ENCODE peak calls at places on chromosomes 11 and 22, in four cellular contexts. L, V, S and I are unnamed samples. For H3K4me1, the result is how much of the 10 kb centered on the place peaks cover.

GRCh38 chr11:94519478-94520084 is 7.3 kb downstream of the C11orf97 start:
- DNase-seq in L (peak), V (peak), S (peak), I (no peak)

GRCh38 chr11:61967924-61968757 is 707 bp upstream of the FTH1 start:
- DNase-seq in L (no peak), V (no peak), S (peak), I (peak)

GRCh38 chr11:120811199-120811598 is 212.7 kb upstream of the TBCEL start:
- DNase-seq in L (no peak), V (no peak), S (no peak), I (no peak)

GRCh38 chr11:119120639-119121007 is 757 bp upstream of the HINFP start:
- DNase-seq in L (no peak), V (peak), S (peak), I (no peak)

GRCh38 chr11:2887526-2888195 is 2.1 kb upstream of the CDKN1C start:
- DNase-seq in L (no peak), V (no peak), S (no peak), I (no peak)

GRCh38 chr11:71236836-71237475 is 15.4 kb downstream of the SHANK2 start:
- DNase-seq in L (no peak), V (no peak), S (no peak), I (no peak)

GRCh38 chr11:134554861-134555260 is 142.8 kb upstream of the B3GAT1 start:
- DNase-seq in L (no peak), V (no peak), S (no peak), I (no peak)

GRCh38 chr22:39623603-39624500 is 53.3 kb downstream of the CACNA1I start:
- DNase-seq in L (no peak), V (no peak), S (no peak), I (no peak)

GRCh38 chr11:44949160-44950035 is 1.3 kb downstream of the TP53I11 start:
- DNase-seq in L (no peak), V (peak), S (peak), I (no peak)

GRCh38 chr11:115148691-115149090 is 355.5 kb downstream of the CADM1 start:
- DNase-seq in L (no peak), V (no peak), S (no peak), I (no peak)

GRCh38 chr11:115147243-115147807 is 356.9 kb downstream of the CADM1 start:
- DNase-seq in L (no peak), V (no peak), S (no peak), I (no peak)

GRCh38 chr11:115145316-115145715 is 358.9 kb downstream of the CADM1 start:
- DNase-seq in L (no peak), V (no peak), S (no peak), I (no peak)

GRCh38 chr11:115146425-115146824 is 357.8 kb downstream of the CADM1 start:
- DNase-seq in L (no peak), V (no peak), S (no peak), I (no peak)

DNA sequence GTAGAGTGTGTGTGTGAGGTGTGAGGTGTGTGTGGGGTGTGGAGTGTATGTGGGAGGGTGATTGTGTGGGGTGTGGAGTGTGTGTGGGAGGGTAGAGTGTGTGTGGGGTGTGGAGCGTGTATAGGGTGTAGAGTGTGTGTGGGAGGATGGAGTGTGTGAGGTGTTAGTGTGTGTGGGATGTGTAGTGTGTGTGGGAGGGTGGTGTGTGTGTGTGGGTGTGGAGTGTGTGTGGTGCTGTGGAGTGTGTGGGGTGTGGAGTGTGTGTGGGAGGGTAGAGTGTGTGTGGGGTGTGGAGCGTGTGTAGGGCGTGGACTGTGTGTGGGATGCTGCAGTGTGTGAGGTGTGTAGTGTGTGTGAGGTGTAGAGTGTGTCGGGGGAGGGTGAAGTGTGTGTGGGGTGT is 356.1 kb downstream of the CADM1 start:
- DNase-seq in L (no peak), V (no peak), S (no peak), I (no peak)
- H3K27ac ChIP-seq in L (no peak), V (no peak), S (no peak), I (no peak)

DNA sequence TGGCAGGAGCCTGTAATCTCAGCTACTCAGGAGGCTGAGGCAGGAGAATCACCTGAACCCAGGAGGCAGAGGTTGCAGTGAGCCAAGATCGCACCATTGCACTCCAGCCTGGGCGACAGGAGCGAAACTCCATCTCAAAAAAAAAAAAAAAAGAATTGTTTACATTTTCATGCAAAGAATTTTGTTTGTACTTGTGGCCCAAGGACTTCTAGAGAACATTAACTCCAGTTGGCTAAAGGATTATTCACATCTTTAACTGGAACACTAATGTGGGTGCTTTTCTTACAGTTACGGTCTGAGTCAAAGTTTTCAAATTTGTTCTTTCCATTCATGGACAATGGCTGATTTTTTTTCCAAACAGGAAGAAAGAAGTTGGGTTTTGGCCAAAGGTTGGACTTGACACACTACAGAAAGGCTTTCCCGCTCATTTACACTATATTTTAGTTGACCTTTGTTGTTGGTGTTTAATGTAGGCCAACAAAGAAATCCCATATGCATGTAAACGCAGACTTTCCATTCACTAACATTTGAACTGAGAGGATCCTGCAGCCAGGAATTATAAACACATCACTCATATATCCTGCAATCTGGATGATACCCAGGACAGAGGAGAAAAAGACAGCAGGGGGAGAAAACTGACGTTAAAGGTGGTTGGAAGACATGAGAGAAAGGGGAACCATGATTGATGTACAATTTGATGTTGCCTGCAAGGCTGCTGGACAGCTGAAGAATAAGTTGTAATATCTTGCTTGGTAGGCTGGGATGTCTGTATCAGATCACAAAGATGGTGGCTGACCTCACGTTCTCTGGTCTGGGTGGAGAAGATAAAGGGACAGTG is 13.1 kb downstream of the POU2AF1 start:
- DNase-seq in L (no peak), V (no peak), S (no peak), I (no peak)
- H3K4me1 ChIP-seq in L (under half), V (under half), S (under half), I (under half)

DNA sequence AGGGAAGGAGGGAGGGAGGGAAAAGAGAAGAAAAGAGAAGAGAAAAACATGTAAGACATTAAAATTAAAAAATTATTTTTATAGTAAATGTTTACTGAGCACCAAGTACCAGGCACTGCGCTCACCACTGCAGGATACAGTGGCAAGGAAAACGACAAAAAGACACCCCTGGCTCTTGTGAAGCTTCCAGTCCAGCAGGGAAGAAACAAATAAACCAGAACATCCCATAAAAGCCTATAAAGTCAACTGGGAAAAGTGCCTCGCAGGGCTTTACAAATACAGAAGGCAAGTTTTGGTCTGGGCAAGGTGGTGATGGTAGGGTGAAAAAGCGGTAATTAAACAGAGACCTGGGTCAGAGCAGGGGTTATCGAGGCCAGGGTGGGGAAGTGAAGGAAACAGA is 33.6 kb downstream of the LARGE1 start:
- DNase-seq in L (no peak), V (no peak), S (no peak), I (no peak)
- H2AFZ ChIP-seq in L (no peak), V (no peak), S (no peak), I (no peak)

DNA sequence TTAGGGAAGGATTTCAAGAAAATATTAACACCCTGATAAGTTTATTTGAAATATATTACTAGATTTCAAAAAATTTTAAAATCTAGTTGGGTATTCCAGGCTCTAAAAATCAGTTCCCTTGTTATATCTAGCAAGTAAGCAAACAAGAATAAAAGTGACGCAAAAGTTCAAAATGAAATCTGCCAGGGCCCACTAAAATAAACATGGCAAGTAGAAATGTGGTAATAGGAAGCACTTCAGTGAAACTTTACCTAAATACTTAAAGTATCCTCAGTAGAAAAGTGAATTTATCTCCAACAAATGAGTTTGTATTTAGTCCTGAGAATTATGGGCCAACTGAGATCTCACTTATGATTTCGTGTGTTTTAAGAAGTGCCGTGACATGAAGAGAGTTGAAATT is 23.6 kb downstream of the POLD3 start:
- DNase-seq in L (no peak), V (no peak), S (no peak), I (no peak)
- H3K27ac ChIP-seq in L (no peak), V (no peak), S (no peak), I (no peak)